ENCODE peak calls at places on chromosomes 1 and 21, in eight cellular contexts. L is left ventricle myocardium inferior, U is cardiac fibroblast, I is transverse colon, D is tibial artery, F is ovary, Z is Caco-2, K is dorsolateral prefrontal cortex. R is an unnamed sample.

GRCh38 chr1:63813829-63814277 is 40.0 kb downstream of the ROR1 start:
- DNase-seq in L (no peak), U (peak; percentile 72), I (no peak), D (no peak), F (peak; percentile 31), Z (no peak), K (no peak), R (no peak)

GRCh38 chr1:18775341-18775740 is 84.1 kb downstream of the TAS1R2 start:
- DNase-seq in L (no peak), U (no peak), I (no peak), D (no peak), F (no peak), Z (no peak), K (no peak), R (no peak)

GRCh38 chr1:26020390-26020789 is 1.2 kb upstream of the EXTL1 start:
- DNase-seq in L (no peak), U (peak; percentile 42), I (no peak), D (no peak), F (peak; percentile 63), Z (no peak), K (peak; percentile 57), R (no peak)

GRCh38 chr1:116318897-116319296 is 54.1 kb upstream of the ATP1A1 start:
- DNase-seq in L (no peak), U (no peak), I (no peak), D (no peak), F (no peak), Z (peak; percentile 90), K (no peak), R (no peak)

GRCh38 chr1:246065592-246065991 is 441.5 kb downstream of the SMYD3 start:
- DNase-seq in L (no peak), U (no peak), I (no peak), D (no peak), F (no peak), Z (no peak), K (no peak), R (no peak)

GRCh38 chr1:93414749-93415148 is 33.2 kb upstream of the FNBP1L start:
- DNase-seq in L (no peak), U (no peak), I (no peak), D (no peak), F (no peak), Z (no peak), K (no peak), R (peak; percentile 19)

GRCh38 chr1:109283748-109284600 is 1.0 kb upstream of the PSRC1 start:
- DNase-seq in L (no peak), U (no peak), I (no peak), D (no peak), F (no peak), Z (no peak), K (no peak), R (no peak)

GRCh38 chr1:1299686-1300351 is 7.9 kb downstream of the ACAP3 start:
- DNase-seq in L (no peak), U (no peak), I (no peak), D (no peak), F (no peak), Z (no peak), K (no peak), R (no peak)

GRCh38 chr1:27630859-27631491 is 4.0 kb downstream of the FGR start:
- DNase-seq in L (peak; percentile 54), U (no peak), I (no peak), D (peak; percentile 70), F (no peak), Z (no peak), K (no peak), R (peak; percentile 33)

GRCh38 chr21:19237603-19238002 is 834.0 kb upstream of the TMPRSS15 start:
- DNase-seq in L (no peak), U (no peak), I (no peak), D (no peak), F (no peak), Z (no peak), K (no peak), R (no peak)

GRCh38 chr1:50841791-50842387 is 118.2 kb downstream of the FAF1 start:
- DNase-seq in L (no peak), U (peak; percentile 46), I (no peak), D (no peak), F (no peak), Z (no peak), K (no peak), R (no peak)

GRCh38 chr1:68372487-68372886 is 77.3 kb downstream of the RPE65 start:
- DNase-seq in L (no peak), U (no peak), I (no peak), D (no peak), F (no peak), Z (no peak), K (no peak), R (no peak)

GRCh38 chr1:243946946-243947345 is 96.9 kb upstream of the AKT3 start:
- DNase-seq in L (no peak), U (peak; percentile 52), I (no peak), D (no peak), F (no peak), Z (no peak), K (no peak), R (no peak)

GRCh38 chr1:231337043-231337471 is 595 bp downstream of the EXOC8 start:
- DNase-seq in L (peak; percentile 29), U (no peak), I (no peak), D (no peak), F (no peak), Z (no peak), K (no peak), R (peak; percentile 12)

GRCh38 chr1:13812456-13813397 is 112.7 kb downstream of the PRDM2 start:
- DNase-seq in L (no peak), U (no peak), I (no peak), D (no peak), F (no peak), Z (no peak), K (no peak), R (no peak)

GRCh38 chr1:183604048-183604808 is 14.0 kb upstream of the NCF2 start:
- DNase-seq in L (no peak), U (peak; percentile 81), I (peak; percentile 26), D (no peak), F (no peak), Z (no peak), K (no peak), R (no peak)

GRCh38 chr1:160206421-160207117 is 1.4 kb downstream of the PEA15 start:
- DNase-seq in L (no peak), U (peak; percentile 92), I (no peak), D (no peak), F (no peak), Z (no peak), K (no peak), R (no peak)

GRCh38 chr21:41600961-41601572 is 93.1 kb upstream of the TMPRSS2 start:
- DNase-seq in L (no peak), U (no peak), I (no peak), D (peak; percentile 16), F (no peak), Z (peak; percentile 19), K (no peak), R (no peak)

GRCh38 chr21:25515484-25516405 is 91.5 kb downstream of the MRPL39 start:
- DNase-seq in L (no peak), U (peak; percentile 6), I (no peak), D (no peak), F (no peak), Z (no peak), K (no peak), R (no peak)

GRCh38 chr1:43074244-43074643 is 97.8 kb downstream of the EBNA1BP2 start:
- DNase-seq in L (no peak), U (no peak), I (no peak), D (no peak), F (no peak), Z (no peak), K (no peak), R (no peak)

GRCh38 chr1:39183503-39184353 is 20.8 kb upstream of the MACF1 start:
- DNase-seq in L (no peak), U (peak; percentile 87), I (peak; percentile 75), D (peak; percentile 35), F (no peak), Z (peak; percentile 86), K (no peak), R (peak; percentile 61)

GRCh38 chr1:112743174-112744018 is 28.3 kb upstream of the PPM1J start:
- DNase-seq in L (no peak), U (peak; percentile 36), I (no peak), D (no peak), F (no peak), Z (no peak), K (no peak), R (no peak)

GRCh38 chr1:58432813-58433668 is 113.5 kb downstream of the OMA1 start:
- DNase-seq in L (peak; percentile 33), U (peak; percentile 42), I (no peak), D (no peak), F (no peak), Z (no peak), K (peak; percentile 67), R (peak; percentile 55)
- TF ChIP-seq CTCF in L (no peak), U (no peak), I (no peak), D (no peak), F (no peak), Z (no peak), K (no peak), R (no peak)

GRCh38 chr1:59776960-59777852 is 37.5 kb upstream of the HOOK1 start:
- DNase-seq in L (no peak), U (peak; percentile 43), I (no peak), D (no peak), F (no peak), Z (no peak), K (no peak), R (no peak)
- TF ChIP-seq CTCF in L (no peak), U (no peak), I (no peak), D (no peak), F (no peak), Z (no peak), K (no peak), R (no peak)

DNA sequence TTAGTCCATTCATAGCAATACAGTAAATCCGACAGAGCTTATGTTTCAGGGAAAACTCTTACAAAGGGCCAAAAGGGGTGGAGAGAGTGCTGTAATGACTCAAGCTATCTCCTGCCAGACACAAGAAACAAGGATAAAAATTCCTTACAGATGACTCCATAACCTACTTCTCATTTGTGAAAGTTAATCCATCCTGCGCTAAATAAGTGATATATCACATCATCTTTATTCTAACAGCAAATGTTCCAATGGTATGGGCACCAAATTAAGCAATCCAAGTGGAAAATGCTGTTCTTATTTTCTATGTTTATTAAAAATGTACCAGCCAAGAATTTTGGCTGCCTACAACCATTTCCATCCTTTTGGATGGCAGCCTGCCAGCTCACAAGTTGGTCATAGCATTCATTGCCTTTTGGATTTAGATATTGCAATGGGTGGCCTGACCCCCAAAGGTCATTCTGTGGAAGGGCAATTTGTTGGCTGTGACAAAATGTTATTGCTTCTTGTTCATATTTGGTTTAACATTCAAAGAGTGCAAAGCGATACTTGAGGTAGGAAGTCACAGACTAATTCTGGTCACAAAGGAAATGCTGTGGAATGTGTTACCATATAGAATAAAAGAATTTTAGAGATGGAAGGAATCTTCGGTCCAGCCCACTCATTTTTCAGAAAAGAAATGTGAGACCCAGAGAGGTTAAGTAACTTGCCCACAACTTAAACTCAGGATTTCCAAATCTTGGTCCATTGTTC is 2.8 kb upstream of the ENAH start:
- DNase-seq in L (peak; percentile 29), U (peak; percentile 98), I (peak; percentile 40), D (peak; percentile 62), F (peak; percentile 47), Z (no peak), K (peak; percentile 50), R (peak; percentile 45)
- TF ChIP-seq CTCF in L (no peak), U (no peak), I (no peak), D (no peak), F (no peak), Z (peak; percentile 12), K (peak; percentile 55), R (no peak)

DNA sequence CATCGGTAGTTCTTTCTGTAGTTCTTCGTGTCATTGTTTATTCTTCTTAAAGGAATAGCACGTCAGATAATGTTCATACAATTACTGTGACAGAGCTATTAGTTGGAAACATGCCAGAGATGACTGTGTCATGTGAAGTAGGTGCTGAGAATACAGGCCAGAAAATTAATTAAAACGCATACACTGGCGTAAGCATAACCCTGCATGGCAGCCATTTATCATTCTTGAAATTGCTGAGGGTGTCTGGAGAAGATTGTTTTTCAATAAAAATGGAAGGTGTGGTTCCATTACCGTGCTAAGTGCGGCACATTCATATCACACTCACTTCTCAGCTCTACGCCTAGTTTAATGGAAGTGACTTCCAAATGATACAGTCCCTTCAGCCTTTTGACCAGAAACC is 7.8 kb downstream of the ETS2 start:
- DNase-seq in L (no peak), U (no peak), I (no peak), D (no peak), F (no peak), Z (no peak), K (no peak), R (no peak)
- TF ChIP-seq CTCF in L (no peak), U (no peak), I (no peak), D (no peak), F (no peak), Z (no peak), K (no peak), R (no peak)